ENCODE peak calls at places on chromosomes 2 and 18, in ten cellular contexts. One of them, this sample, is unnamed.

GRCh38 chr2:221716434-221717303 is 144.6 kb upstream of the EPHA4 start:
- DNase-seq in naive thymus-derived CD4-positive, alpha-beta T cell: no peak
- DNase-seq in neural progenitor cell: no peak
- DNase-seq in left ventricle myocardium inferior: no peak
- DNase-seq in adrenal gland: no peak
- DNase-seq in CD8-positive, alpha-beta memory T cell: no peak
- DNase-seq in pancreas: no peak
- DNase-seq in CD4-positive, alpha-beta T cell: no peak
- DNase-seq in dorsolateral prefrontal cortex: no peak
- DNase-seq in endothelial cell of umbilical vein: peak
- DNase-seq in this sample: no peak

GRCh38 chr18:10687161-10687925 is 161.5 kb downstream of the NAPG start:
- DNase-seq in dorsolateral prefrontal cortex: no peak
- DNase-seq in CD8-positive, alpha-beta memory T cell: no peak
- DNase-seq in pancreas: no peak
- DNase-seq in left ventricle myocardium inferior: no peak
- DNase-seq in naive thymus-derived CD4-positive, alpha-beta T cell: no peak
- DNase-seq in endothelial cell of umbilical vein: no peak
- DNase-seq in neural progenitor cell: no peak
- DNase-seq in CD4-positive, alpha-beta T cell: no peak
- DNase-seq in adrenal gland: no peak
- DNase-seq in this sample: no peak

GRCh38 chr18:27184115-27185024 is 738 bp downstream of the CHST9 start:
- DNase-seq in pancreas: peak
- DNase-seq in adrenal gland: no peak
- DNase-seq in CD8-positive, alpha-beta memory T cell: no peak
- DNase-seq in left ventricle myocardium inferior: no peak
- DNase-seq in neural progenitor cell: peak
- DNase-seq in dorsolateral prefrontal cortex: no peak
- DNase-seq in endothelial cell of umbilical vein: no peak
- DNase-seq in naive thymus-derived CD4-positive, alpha-beta T cell: no peak
- DNase-seq in CD4-positive, alpha-beta T cell: no peak
- DNase-seq in this sample: no peak

GRCh38 chr2:156532989-156533388 is 96.8 kb downstream of the GPD2 start:
- DNase-seq in naive thymus-derived CD4-positive, alpha-beta T cell: no peak
- DNase-seq in left ventricle myocardium inferior: no peak
- DNase-seq in CD8-positive, alpha-beta memory T cell: no peak
- DNase-seq in pancreas: no peak
- DNase-seq in neural progenitor cell: no peak
- DNase-seq in endothelial cell of umbilical vein: no peak
- DNase-seq in CD4-positive, alpha-beta T cell: no peak
- DNase-seq in dorsolateral prefrontal cortex: no peak
- DNase-seq in adrenal gland: no peak
- DNase-seq in this sample: no peak

GRCh38 chr2:176140520-176141317 is 10.6 kb upstream of the HOXD4 start:
- DNase-seq in adrenal gland: peak
- DNase-seq in CD8-positive, alpha-beta memory T cell: peak
- DNase-seq in CD4-positive, alpha-beta T cell: peak
- DNase-seq in pancreas: peak
- DNase-seq in naive thymus-derived CD4-positive, alpha-beta T cell: peak
- DNase-seq in left ventricle myocardium inferior: peak
- DNase-seq in endothelial cell of umbilical vein: peak
- DNase-seq in dorsolateral prefrontal cortex: no peak
- DNase-seq in neural progenitor cell: peak
- DNase-seq in this sample: peak

GRCh38 chr2:72924353-72925240 is 7.3 kb downstream of the EMX1 start:
- DNase-seq in left ventricle myocardium inferior: no peak
- DNase-seq in CD8-positive, alpha-beta memory T cell: no peak
- DNase-seq in naive thymus-derived CD4-positive, alpha-beta T cell: no peak
- DNase-seq in dorsolateral prefrontal cortex: no peak
- DNase-seq in endothelial cell of umbilical vein: no peak
- DNase-seq in pancreas: no peak
- DNase-seq in adrenal gland: no peak
- DNase-seq in neural progenitor cell: peak
- DNase-seq in CD4-positive, alpha-beta T cell: no peak
- DNase-seq in this sample: no peak

GRCh38 chr2:26396734-26397298 is 4.9 kb upstream of the DRC1 start:
- DNase-seq in neural progenitor cell: no peak
- DNase-seq in endothelial cell of umbilical vein: no peak
- DNase-seq in left ventricle myocardium inferior: no peak
- DNase-seq in naive thymus-derived CD4-positive, alpha-beta T cell: no peak
- DNase-seq in CD4-positive, alpha-beta T cell: no peak
- DNase-seq in dorsolateral prefrontal cortex: no peak
- DNase-seq in pancreas: no peak
- DNase-seq in adrenal gland: no peak
- DNase-seq in CD8-positive, alpha-beta memory T cell: no peak
- DNase-seq in this sample: no peak

GRCh38 chr2:9720352-9721093 is 89.7 kb upstream of the YWHAQ start:
- DNase-seq in CD4-positive, alpha-beta T cell: no peak
- DNase-seq in adrenal gland: no peak
- DNase-seq in left ventricle myocardium inferior: no peak
- DNase-seq in CD8-positive, alpha-beta memory T cell: no peak
- DNase-seq in pancreas: no peak
- DNase-seq in dorsolateral prefrontal cortex: no peak
- DNase-seq in naive thymus-derived CD4-positive, alpha-beta T cell: no peak
- DNase-seq in endothelial cell of umbilical vein: no peak
- DNase-seq in neural progenitor cell: no peak
- DNase-seq in this sample: no peak

GRCh38 chr2:224162122-224162521 is 123.0 kb upstream of the SERPINE2 start:
- DNase-seq in dorsolateral prefrontal cortex: no peak
- DNase-seq in CD8-positive, alpha-beta memory T cell: no peak
- DNase-seq in pancreas: no peak
- DNase-seq in left ventricle myocardium inferior: no peak
- DNase-seq in naive thymus-derived CD4-positive, alpha-beta T cell: no peak
- DNase-seq in CD4-positive, alpha-beta T cell: no peak
- DNase-seq in neural progenitor cell: no peak
- DNase-seq in adrenal gland: no peak
- DNase-seq in endothelial cell of umbilical vein: no peak
- DNase-seq in this sample: no peak

GRCh38 chr2:187581125-187581896 is 27.1 kb upstream of the TFPI start:
- DNase-seq in CD8-positive, alpha-beta memory T cell: no peak
- DNase-seq in CD4-positive, alpha-beta T cell: no peak
- DNase-seq in pancreas: peak
- DNase-seq in left ventricle myocardium inferior: no peak
- DNase-seq in naive thymus-derived CD4-positive, alpha-beta T cell: no peak
- DNase-seq in dorsolateral prefrontal cortex: no peak
- DNase-seq in endothelial cell of umbilical vein: peak
- DNase-seq in neural progenitor cell: peak
- DNase-seq in adrenal gland: no peak
- DNase-seq in this sample: peak

GRCh38 chr18:47246027-47246971 is 5.2 kb downstream of the SKOR2 start:
- DNase-seq in endothelial cell of umbilical vein: no peak
- DNase-seq in CD4-positive, alpha-beta T cell: no peak
- DNase-seq in left ventricle myocardium inferior: no peak
- DNase-seq in adrenal gland: no peak
- DNase-seq in naive thymus-derived CD4-positive, alpha-beta T cell: no peak
- DNase-seq in pancreas: no peak
- DNase-seq in CD8-positive, alpha-beta memory T cell: no peak
- DNase-seq in neural progenitor cell: peak
- DNase-seq in dorsolateral prefrontal cortex: no peak
- DNase-seq in this sample: no peak

GRCh38 chr2:99810241-99810640 is 320.4 kb upstream of the REV1 start:
- DNase-seq in dorsolateral prefrontal cortex: no peak
- DNase-seq in naive thymus-derived CD4-positive, alpha-beta T cell: no peak
- DNase-seq in pancreas: no peak
- DNase-seq in endothelial cell of umbilical vein: no peak
- DNase-seq in CD4-positive, alpha-beta T cell: no peak
- DNase-seq in CD8-positive, alpha-beta memory T cell: no peak
- DNase-seq in adrenal gland: no peak
- DNase-seq in neural progenitor cell: no peak
- DNase-seq in left ventricle myocardium inferior: no peak
- DNase-seq in this sample: no peak

GRCh38 chr2:99806758-99807157 is 316.9 kb upstream of the REV1 start:
- DNase-seq in neural progenitor cell: no peak
- DNase-seq in dorsolateral prefrontal cortex: no peak
- DNase-seq in left ventricle myocardium inferior: no peak
- DNase-seq in pancreas: no peak
- DNase-seq in naive thymus-derived CD4-positive, alpha-beta T cell: no peak
- DNase-seq in endothelial cell of umbilical vein: no peak
- DNase-seq in CD4-positive, alpha-beta T cell: no peak
- DNase-seq in CD8-positive, alpha-beta memory T cell: no peak
- DNase-seq in adrenal gland: no peak
- DNase-seq in this sample: no peak

GRCh38 chr2:99809259-99809900 is 319.6 kb upstream of the REV1 start:
- DNase-seq in CD4-positive, alpha-beta T cell: no peak
- DNase-seq in CD8-positive, alpha-beta memory T cell: no peak
- DNase-seq in neural progenitor cell: peak
- DNase-seq in dorsolateral prefrontal cortex: no peak
- DNase-seq in naive thymus-derived CD4-positive, alpha-beta T cell: no peak
- DNase-seq in adrenal gland: no peak
- DNase-seq in left ventricle myocardium inferior: no peak
- DNase-seq in pancreas: no peak
- DNase-seq in endothelial cell of umbilical vein: no peak
- DNase-seq in this sample: no peak

GRCh38 chr2:99811544-99811943 is 321.7 kb upstream of the REV1 start:
- DNase-seq in dorsolateral prefrontal cortex: no peak
- DNase-seq in pancreas: no peak
- DNase-seq in naive thymus-derived CD4-positive, alpha-beta T cell: no peak
- DNase-seq in neural progenitor cell: no peak
- DNase-seq in endothelial cell of umbilical vein: no peak
- DNase-seq in left ventricle myocardium inferior: no peak
- DNase-seq in CD8-positive, alpha-beta memory T cell: no peak
- DNase-seq in adrenal gland: no peak
- DNase-seq in CD4-positive, alpha-beta T cell: no peak
- DNase-seq in this sample: no peak

GRCh38 chr2:99808801-99809200 is 319.0 kb upstream of the REV1 start:
- DNase-seq in endothelial cell of umbilical vein: no peak
- DNase-seq in naive thymus-derived CD4-positive, alpha-beta T cell: no peak
- DNase-seq in CD4-positive, alpha-beta T cell: no peak
- DNase-seq in adrenal gland: no peak
- DNase-seq in neural progenitor cell: no peak
- DNase-seq in pancreas: no peak
- DNase-seq in left ventricle myocardium inferior: no peak
- DNase-seq in dorsolateral prefrontal cortex: no peak
- DNase-seq in CD8-positive, alpha-beta memory T cell: no peak
- DNase-seq in this sample: no peak
- H3K27ac ChIP-seq in endothelial cell of umbilical vein: no peak
- H3K27ac ChIP-seq in naive thymus-derived CD4-positive, alpha-beta T cell: no peak
- H3K27ac ChIP-seq in CD4-positive, alpha-beta T cell: no peak
- H3K27ac ChIP-seq in adrenal gland: no peak
- H3K27ac ChIP-seq in neural progenitor cell: no peak
- H3K27ac ChIP-seq in pancreas: no peak
- H3K27ac ChIP-seq in left ventricle myocardium inferior: no peak
- H3K27ac ChIP-seq in dorsolateral prefrontal cortex: no peak
- H3K27ac ChIP-seq in CD8-positive, alpha-beta memory T cell: no peak
- H3K27ac ChIP-seq in this sample: no peak

GRCh38 chr2:166125557-166125956 is 2.3 kb downstream of the SCN1A start:
- DNase-seq in naive thymus-derived CD4-positive, alpha-beta T cell: no peak
- DNase-seq in dorsolateral prefrontal cortex: no peak
- DNase-seq in CD8-positive, alpha-beta memory T cell: no peak
- DNase-seq in neural progenitor cell: peak
- DNase-seq in CD4-positive, alpha-beta T cell: no peak
- DNase-seq in pancreas: no peak
- DNase-seq in left ventricle myocardium inferior: no peak
- DNase-seq in endothelial cell of umbilical vein: no peak
- DNase-seq in adrenal gland: no peak
- DNase-seq in this sample: no peak

GRCh38 chr2:166127217-166128155 is at the start of gene SCN1A:
- DNase-seq in dorsolateral prefrontal cortex: no peak
- DNase-seq in CD4-positive, alpha-beta T cell: no peak
- DNase-seq in left ventricle myocardium inferior: no peak
- DNase-seq in CD8-positive, alpha-beta memory T cell: no peak
- DNase-seq in naive thymus-derived CD4-positive, alpha-beta T cell: peak
- DNase-seq in endothelial cell of umbilical vein: peak
- DNase-seq in neural progenitor cell: peak
- DNase-seq in adrenal gland: no peak
- DNase-seq in pancreas: peak
- DNase-seq in this sample: peak

GRCh38 chr2:166128156-166128505 is 311 bp upstream of the SCN1A start:
- DNase-seq in endothelial cell of umbilical vein: no peak
- DNase-seq in neural progenitor cell: no peak
- DNase-seq in CD4-positive, alpha-beta T cell: no peak
- DNase-seq in naive thymus-derived CD4-positive, alpha-beta T cell: no peak
- DNase-seq in dorsolateral prefrontal cortex: no peak
- DNase-seq in adrenal gland: no peak
- DNase-seq in CD8-positive, alpha-beta memory T cell: no peak
- DNase-seq in left ventricle myocardium inferior: no peak
- DNase-seq in pancreas: no peak
- DNase-seq in this sample: no peak

DNA sequence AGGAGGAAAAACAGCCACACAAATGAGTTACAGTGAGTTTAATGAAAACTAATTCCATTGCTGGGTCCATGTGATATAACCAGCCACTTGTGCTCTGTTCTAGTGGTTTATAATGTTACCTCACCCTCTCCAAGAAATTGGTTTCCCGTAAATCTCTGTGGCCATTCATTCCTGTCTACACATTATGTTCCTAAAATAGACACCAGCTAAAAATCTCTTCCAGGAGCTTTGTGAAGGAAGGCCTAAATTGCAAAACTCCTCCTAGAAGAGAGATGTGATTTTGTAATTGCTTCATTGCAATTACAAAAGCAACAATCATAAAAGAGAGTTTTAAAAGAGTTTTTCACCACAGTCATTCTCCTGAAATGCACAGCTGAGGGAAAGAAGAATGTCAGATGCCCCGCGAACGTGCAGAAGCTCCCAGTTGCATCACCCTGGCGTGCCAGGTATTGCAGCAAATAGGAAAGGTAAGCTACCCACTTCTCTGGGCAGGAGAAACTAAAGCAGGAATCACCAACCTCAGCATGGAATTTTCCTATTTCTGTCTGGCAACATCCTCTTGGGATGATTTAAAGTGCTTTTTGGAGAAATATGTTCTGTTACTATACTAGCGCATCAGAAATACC is 1.7 kb downstream of the SCN1A start:
- DNase-seq in adrenal gland: no peak
- DNase-seq in CD4-positive, alpha-beta T cell: no peak
- DNase-seq in CD8-positive, alpha-beta memory T cell: no peak
- DNase-seq in pancreas: no peak
- DNase-seq in naive thymus-derived CD4-positive, alpha-beta T cell: no peak
- DNase-seq in neural progenitor cell: no peak
- DNase-seq in dorsolateral prefrontal cortex: no peak
- DNase-seq in left ventricle myocardium inferior: no peak
- DNase-seq in endothelial cell of umbilical vein: no peak
- DNase-seq in this sample: no peak
- H3K27ac ChIP-seq in adrenal gland: no peak
- H3K27ac ChIP-seq in CD4-positive, alpha-beta T cell: no peak
- H3K27ac ChIP-seq in CD8-positive, alpha-beta memory T cell: no peak
- H3K27ac ChIP-seq in pancreas: no peak
- H3K27ac ChIP-seq in naive thymus-derived CD4-positive, alpha-beta T cell: no peak
- H3K27ac ChIP-seq in neural progenitor cell: no peak
- H3K27ac ChIP-seq in dorsolateral prefrontal cortex: peak
- H3K27ac ChIP-seq in left ventricle myocardium inferior: no peak
- H3K27ac ChIP-seq in endothelial cell of umbilical vein: no peak
- H3K27ac ChIP-seq in this sample: no peak

GRCh38 chr18:44851806-44852205 is 171.1 kb downstream of the SETBP1 start:
- DNase-seq in neural progenitor cell: peak
- DNase-seq in endothelial cell of umbilical vein: no peak
- DNase-seq in pancreas: no peak
- DNase-seq in CD8-positive, alpha-beta memory T cell: no peak
- DNase-seq in CD4-positive, alpha-beta T cell: no peak
- DNase-seq in adrenal gland: no peak
- DNase-seq in naive thymus-derived CD4-positive, alpha-beta T cell: no peak
- DNase-seq in dorsolateral prefrontal cortex: no peak
- DNase-seq in left ventricle myocardium inferior: no peak
- DNase-seq in this sample: peak
- H3K27ac ChIP-seq in neural progenitor cell: no peak
- H3K27ac ChIP-seq in endothelial cell of umbilical vein: no peak
- H3K27ac ChIP-seq in pancreas: no peak
- H3K27ac ChIP-seq in CD8-positive, alpha-beta memory T cell: no peak
- H3K27ac ChIP-seq in CD4-positive, alpha-beta T cell: no peak
- H3K27ac ChIP-seq in adrenal gland: no peak
- H3K27ac ChIP-seq in naive thymus-derived CD4-positive, alpha-beta T cell: no peak
- H3K27ac ChIP-seq in dorsolateral prefrontal cortex: no peak
- H3K27ac ChIP-seq in left ventricle myocardium inferior: no peak
- H3K27ac ChIP-seq in this sample: no peak

GRCh38 chr2:152468832-152469692 is 134.1 kb downstream of the FMNL2 start:
- DNase-seq in pancreas: no peak
- DNase-seq in dorsolateral prefrontal cortex: no peak
- DNase-seq in naive thymus-derived CD4-positive, alpha-beta T cell: no peak
- DNase-seq in endothelial cell of umbilical vein: peak
- DNase-seq in adrenal gland: no peak
- DNase-seq in CD4-positive, alpha-beta T cell: no peak
- DNase-seq in left ventricle myocardium inferior: no peak
- DNase-seq in CD8-positive, alpha-beta memory T cell: no peak
- DNase-seq in neural progenitor cell: no peak
- DNase-seq in this sample: peak
- H3K27ac ChIP-seq in pancreas: no peak
- H3K27ac ChIP-seq in dorsolateral prefrontal cortex: peak
- H3K27ac ChIP-seq in naive thymus-derived CD4-positive, alpha-beta T cell: no peak
- H3K27ac ChIP-seq in endothelial cell of umbilical vein: no peak
- H3K27ac ChIP-seq in adrenal gland: peak
- H3K27ac ChIP-seq in CD4-positive, alpha-beta T cell: no peak
- H3K27ac ChIP-seq in left ventricle myocardium inferior: peak
- H3K27ac ChIP-seq in CD8-positive, alpha-beta memory T cell: no peak
- H3K27ac ChIP-seq in neural progenitor cell: no peak
- H3K27ac ChIP-seq in this sample: peak